ENCODE peak calls at places on chromosomes 16 and 17, in nine cellular contexts. One of them, this sample, is unnamed.

GRCh38 chr17:31266042-31266441 is 31.0 kb downstream of the OMG start:
- DNase-seq in stimulated activated CD8-positive, alpha-beta memory T cell treated with anti-CD3 and anti-CD28 coated beads, Interleukin-4, amount 100 ng/mL, for 24 hours: no peak
- DNase-seq in BE2C: no peak
- DNase-seq in progenitor cell of endocrine pancreas: no peak
- DNase-seq in iPS DF 6.9: no peak
- DNase-seq in stimulated activated naive B cell treated with anti-CD40 and anti-IgM and Interleukin-4, amounts not matched to agents 10 μg/mL and 1 μg/mL and 100 μg/mL, for 72 hours: no peak
- DNase-seq in amygdala: no peak
- DNase-seq in fibroblast of mammary gland: no peak
- DNase-seq in astrocyte of the cerebellum: no peak
- DNase-seq in this sample: no peak

GRCh38 chr17:17484451-17484899 is 7.7 kb downstream of the MED9 start:
- DNase-seq in stimulated activated CD8-positive, alpha-beta memory T cell treated with anti-CD3 and anti-CD28 coated beads, Interleukin-4, amount 100 ng/mL, for 24 hours: peak
- DNase-seq in amygdala: no peak
- DNase-seq in progenitor cell of endocrine pancreas: no peak
- DNase-seq in astrocyte of the cerebellum: no peak
- DNase-seq in iPS DF 6.9: no peak
- DNase-seq in BE2C: no peak
- DNase-seq in fibroblast of mammary gland: peak
- DNase-seq in stimulated activated naive B cell treated with anti-CD40 and anti-IgM and Interleukin-4, amounts not matched to agents 10 μg/mL and 1 μg/mL and 100 μg/mL, for 72 hours: no peak
- DNase-seq in this sample: no peak

GRCh38 chr16:495127-495748 is 32.3 kb upstream of the CAPN15 start:
- DNase-seq in stimulated activated CD8-positive, alpha-beta memory T cell treated with anti-CD3 and anti-CD28 coated beads, Interleukin-4, amount 100 ng/mL, for 24 hours: no peak
- DNase-seq in fibroblast of mammary gland: peak
- DNase-seq in BE2C: peak
- DNase-seq in iPS DF 6.9: peak
- DNase-seq in stimulated activated naive B cell treated with anti-CD40 and anti-IgM and Interleukin-4, amounts not matched to agents 10 μg/mL and 1 μg/mL and 100 μg/mL, for 72 hours: no peak
- DNase-seq in astrocyte of the cerebellum: no peak
- DNase-seq in amygdala: no peak
- DNase-seq in progenitor cell of endocrine pancreas: no peak
- DNase-seq in this sample: no peak

GRCh38 chr16:81600275-81600674 is 155.7 kb downstream of the CMIP start:
- DNase-seq in stimulated activated naive B cell treated with anti-CD40 and anti-IgM and Interleukin-4, amounts not matched to agents 10 μg/mL and 1 μg/mL and 100 μg/mL, for 72 hours: no peak
- DNase-seq in progenitor cell of endocrine pancreas: no peak
- DNase-seq in amygdala: no peak
- DNase-seq in iPS DF 6.9: no peak
- DNase-seq in BE2C: peak
- DNase-seq in fibroblast of mammary gland: peak
- DNase-seq in astrocyte of the cerebellum: no peak
- DNase-seq in stimulated activated CD8-positive, alpha-beta memory T cell treated with anti-CD3 and anti-CD28 coated beads, Interleukin-4, amount 100 ng/mL, for 24 hours: no peak
- DNase-seq in this sample: no peak

GRCh38 chr16:86257546-86257945 is 252.8 kb upstream of the FOXF1 start:
- DNase-seq in stimulated activated naive B cell treated with anti-CD40 and anti-IgM and Interleukin-4, amounts not matched to agents 10 μg/mL and 1 μg/mL and 100 μg/mL, for 72 hours: no peak
- DNase-seq in BE2C: no peak
- DNase-seq in stimulated activated CD8-positive, alpha-beta memory T cell treated with anti-CD3 and anti-CD28 coated beads, Interleukin-4, amount 100 ng/mL, for 24 hours: no peak
- DNase-seq in amygdala: no peak
- DNase-seq in astrocyte of the cerebellum: no peak
- DNase-seq in iPS DF 6.9: no peak
- DNase-seq in progenitor cell of endocrine pancreas: no peak
- DNase-seq in fibroblast of mammary gland: no peak
- DNase-seq in this sample: no peak

GRCh38 chr17:17693253-17693954 is 12.1 kb downstream of the RAI1 start:
- DNase-seq in amygdala: no peak
- DNase-seq in iPS DF 6.9: no peak
- DNase-seq in stimulated activated CD8-positive, alpha-beta memory T cell treated with anti-CD3 and anti-CD28 coated beads, Interleukin-4, amount 100 ng/mL, for 24 hours: no peak
- DNase-seq in progenitor cell of endocrine pancreas: no peak
- DNase-seq in BE2C: peak
- DNase-seq in astrocyte of the cerebellum: no peak
- DNase-seq in stimulated activated naive B cell treated with anti-CD40 and anti-IgM and Interleukin-4, amounts not matched to agents 10 μg/mL and 1 μg/mL and 100 μg/mL, for 72 hours: no peak
- DNase-seq in fibroblast of mammary gland: no peak
- DNase-seq in this sample: peak

GRCh38 chr16:7399296-7399695 is 66.7 kb downstream of the RBFOX1 start:
- DNase-seq in iPS DF 6.9: no peak
- DNase-seq in progenitor cell of endocrine pancreas: no peak
- DNase-seq in stimulated activated naive B cell treated with anti-CD40 and anti-IgM and Interleukin-4, amounts not matched to agents 10 μg/mL and 1 μg/mL and 100 μg/mL, for 72 hours: no peak
- DNase-seq in fibroblast of mammary gland: no peak
- DNase-seq in astrocyte of the cerebellum: no peak
- DNase-seq in amygdala: no peak
- DNase-seq in stimulated activated CD8-positive, alpha-beta memory T cell treated with anti-CD3 and anti-CD28 coated beads, Interleukin-4, amount 100 ng/mL, for 24 hours: no peak
- DNase-seq in BE2C: no peak
- DNase-seq in this sample: no peak

GRCh38 chr17:76419576-76420245 is 33.2 kb downstream of the UBE2O start:
- DNase-seq in stimulated activated naive B cell treated with anti-CD40 and anti-IgM and Interleukin-4, amounts not matched to agents 10 μg/mL and 1 μg/mL and 100 μg/mL, for 72 hours: no peak
- DNase-seq in BE2C: no peak
- DNase-seq in iPS DF 6.9: no peak
- DNase-seq in stimulated activated CD8-positive, alpha-beta memory T cell treated with anti-CD3 and anti-CD28 coated beads, Interleukin-4, amount 100 ng/mL, for 24 hours: no peak
- DNase-seq in astrocyte of the cerebellum: no peak
- DNase-seq in progenitor cell of endocrine pancreas: no peak
- DNase-seq in fibroblast of mammary gland: no peak
- DNase-seq in amygdala: no peak
- DNase-seq in this sample: no peak

GRCh38 chr17:12637015-12637414 is 28.7 kb upstream of the MYOCD start:
- DNase-seq in progenitor cell of endocrine pancreas: no peak
- DNase-seq in BE2C: no peak
- DNase-seq in amygdala: no peak
- DNase-seq in iPS DF 6.9: no peak
- DNase-seq in fibroblast of mammary gland: peak
- DNase-seq in stimulated activated CD8-positive, alpha-beta memory T cell treated with anti-CD3 and anti-CD28 coated beads, Interleukin-4, amount 100 ng/mL, for 24 hours: no peak
- DNase-seq in stimulated activated naive B cell treated with anti-CD40 and anti-IgM and Interleukin-4, amounts not matched to agents 10 μg/mL and 1 μg/mL and 100 μg/mL, for 72 hours: no peak
- DNase-seq in astrocyte of the cerebellum: peak
- DNase-seq in this sample: no peak

GRCh38 chr17:4998027-4998665 is 396 bp downstream of the KIF1C start:
- DNase-seq in iPS DF 6.9: no peak
- DNase-seq in fibroblast of mammary gland: no peak
- DNase-seq in BE2C: no peak
- DNase-seq in stimulated activated naive B cell treated with anti-CD40 and anti-IgM and Interleukin-4, amounts not matched to agents 10 μg/mL and 1 μg/mL and 100 μg/mL, for 72 hours: no peak
- DNase-seq in stimulated activated CD8-positive, alpha-beta memory T cell treated with anti-CD3 and anti-CD28 coated beads, Interleukin-4, amount 100 ng/mL, for 24 hours: no peak
- DNase-seq in progenitor cell of endocrine pancreas: peak
- DNase-seq in astrocyte of the cerebellum: no peak
- DNase-seq in amygdala: no peak
- DNase-seq in this sample: peak

GRCh38 chr17:9170336-9170735 is 149.0 kb downstream of the NTN1 start:
- DNase-seq in fibroblast of mammary gland: no peak
- DNase-seq in progenitor cell of endocrine pancreas: no peak
- DNase-seq in BE2C: no peak
- DNase-seq in stimulated activated naive B cell treated with anti-CD40 and anti-IgM and Interleukin-4, amounts not matched to agents 10 μg/mL and 1 μg/mL and 100 μg/mL, for 72 hours: no peak
- DNase-seq in astrocyte of the cerebellum: no peak
- DNase-seq in amygdala: no peak
- DNase-seq in iPS DF 6.9: no peak
- DNase-seq in stimulated activated CD8-positive, alpha-beta memory T cell treated with anti-CD3 and anti-CD28 coated beads, Interleukin-4, amount 100 ng/mL, for 24 hours: no peak
- DNase-seq in this sample: peak

GRCh38 chr16:65200374-65200773 is 78.5 kb upstream of the CDH11 start:
- DNase-seq in stimulated activated naive B cell treated with anti-CD40 and anti-IgM and Interleukin-4, amounts not matched to agents 10 μg/mL and 1 μg/mL and 100 μg/mL, for 72 hours: no peak
- DNase-seq in amygdala: no peak
- DNase-seq in progenitor cell of endocrine pancreas: no peak
- DNase-seq in stimulated activated CD8-positive, alpha-beta memory T cell treated with anti-CD3 and anti-CD28 coated beads, Interleukin-4, amount 100 ng/mL, for 24 hours: no peak
- DNase-seq in astrocyte of the cerebellum: no peak
- DNase-seq in fibroblast of mammary gland: no peak
- DNase-seq in iPS DF 6.9: no peak
- DNase-seq in BE2C: no peak
- DNase-seq in this sample: no peak

GRCh38 chr16:16780588-16780987 is 401.6 kb downstream of the NPIPA7 start:
- DNase-seq in BE2C: no peak
- DNase-seq in astrocyte of the cerebellum: no peak
- DNase-seq in iPS DF 6.9: no peak
- DNase-seq in progenitor cell of endocrine pancreas: no peak
- DNase-seq in fibroblast of mammary gland: no peak
- DNase-seq in stimulated activated CD8-positive, alpha-beta memory T cell treated with anti-CD3 and anti-CD28 coated beads, Interleukin-4, amount 100 ng/mL, for 24 hours: no peak
- DNase-seq in stimulated activated naive B cell treated with anti-CD40 and anti-IgM and Interleukin-4, amounts not matched to agents 10 μg/mL and 1 μg/mL and 100 μg/mL, for 72 hours: no peak
- DNase-seq in amygdala: no peak
- DNase-seq in this sample: no peak

GRCh38 chr17:82959990-82960418 is 119.4 kb upstream of the METRNL start:
- DNase-seq in astrocyte of the cerebellum: no peak
- DNase-seq in stimulated activated naive B cell treated with anti-CD40 and anti-IgM and Interleukin-4, amounts not matched to agents 10 μg/mL and 1 μg/mL and 100 μg/mL, for 72 hours: no peak
- DNase-seq in progenitor cell of endocrine pancreas: no peak
- DNase-seq in stimulated activated CD8-positive, alpha-beta memory T cell treated with anti-CD3 and anti-CD28 coated beads, Interleukin-4, amount 100 ng/mL, for 24 hours: no peak
- DNase-seq in iPS DF 6.9: no peak
- DNase-seq in fibroblast of mammary gland: no peak
- DNase-seq in amygdala: no peak
- DNase-seq in BE2C: no peak
- DNase-seq in this sample: no peak

GRCh38 chr16:72311426-72311825 is 139.5 kb upstream of the PMFBP1 start:
- DNase-seq in fibroblast of mammary gland: no peak
- DNase-seq in astrocyte of the cerebellum: no peak
- DNase-seq in stimulated activated CD8-positive, alpha-beta memory T cell treated with anti-CD3 and anti-CD28 coated beads, Interleukin-4, amount 100 ng/mL, for 24 hours: no peak
- DNase-seq in amygdala: no peak
- DNase-seq in BE2C: no peak
- DNase-seq in progenitor cell of endocrine pancreas: no peak
- DNase-seq in iPS DF 6.9: no peak
- DNase-seq in stimulated activated naive B cell treated with anti-CD40 and anti-IgM and Interleukin-4, amounts not matched to agents 10 μg/mL and 1 μg/mL and 100 μg/mL, for 72 hours: no peak
- DNase-seq in this sample: no peak

GRCh38 chr16:58426095-58426494 is 33.8 kb downstream of the GINS3 start:
- DNase-seq in progenitor cell of endocrine pancreas: no peak
- DNase-seq in stimulated activated CD8-positive, alpha-beta memory T cell treated with anti-CD3 and anti-CD28 coated beads, Interleukin-4, amount 100 ng/mL, for 24 hours: peak
- DNase-seq in fibroblast of mammary gland: no peak
- DNase-seq in iPS DF 6.9: no peak
- DNase-seq in amygdala: no peak
- DNase-seq in astrocyte of the cerebellum: no peak
- DNase-seq in BE2C: no peak
- DNase-seq in stimulated activated naive B cell treated with anti-CD40 and anti-IgM and Interleukin-4, amounts not matched to agents 10 μg/mL and 1 μg/mL and 100 μg/mL, for 72 hours: peak
- DNase-seq in this sample: no peak

GRCh38 chr16:75632857-75633256 is 9.8 kb upstream of the ADAT1 start:
- DNase-seq in progenitor cell of endocrine pancreas: no peak
- DNase-seq in iPS DF 6.9: no peak
- DNase-seq in fibroblast of mammary gland: no peak
- DNase-seq in BE2C: no peak
- DNase-seq in amygdala: no peak
- DNase-seq in stimulated activated naive B cell treated with anti-CD40 and anti-IgM and Interleukin-4, amounts not matched to agents 10 μg/mL and 1 μg/mL and 100 μg/mL, for 72 hours: no peak
- DNase-seq in stimulated activated CD8-positive, alpha-beta memory T cell treated with anti-CD3 and anti-CD28 coated beads, Interleukin-4, amount 100 ng/mL, for 24 hours: no peak
- DNase-seq in astrocyte of the cerebellum: no peak
- DNase-seq in this sample: no peak

GRCh38 chr17:8965394-8966168 is at the start of gene PIK3R5:
- DNase-seq in stimulated activated naive B cell treated with anti-CD40 and anti-IgM and Interleukin-4, amounts not matched to agents 10 μg/mL and 1 μg/mL and 100 μg/mL, for 72 hours: peak
- DNase-seq in amygdala: no peak
- DNase-seq in BE2C: no peak
- DNase-seq in iPS DF 6.9: peak
- DNase-seq in fibroblast of mammary gland: no peak
- DNase-seq in stimulated activated CD8-positive, alpha-beta memory T cell treated with anti-CD3 and anti-CD28 coated beads, Interleukin-4, amount 100 ng/mL, for 24 hours: peak
- DNase-seq in astrocyte of the cerebellum: no peak
- DNase-seq in progenitor cell of endocrine pancreas: peak
- DNase-seq in this sample: no peak

GRCh38 chr16:51756447-51757123 is 605.5 kb upstream of the SALL1 start:
- DNase-seq in fibroblast of mammary gland: no peak
- DNase-seq in stimulated activated CD8-positive, alpha-beta memory T cell treated with anti-CD3 and anti-CD28 coated beads, Interleukin-4, amount 100 ng/mL, for 24 hours: no peak
- DNase-seq in progenitor cell of endocrine pancreas: no peak
- DNase-seq in amygdala: no peak
- DNase-seq in BE2C: no peak
- DNase-seq in astrocyte of the cerebellum: no peak
- DNase-seq in stimulated activated naive B cell treated with anti-CD40 and anti-IgM and Interleukin-4, amounts not matched to agents 10 μg/mL and 1 μg/mL and 100 μg/mL, for 72 hours: no peak
- DNase-seq in iPS DF 6.9: no peak
- DNase-seq in this sample: no peak

GRCh38 chr17:2814499-2815341 is 18.5 kb downstream of the RAP1GAP2 start:
- DNase-seq in iPS DF 6.9: no peak
- DNase-seq in stimulated activated naive B cell treated with anti-CD40 and anti-IgM and Interleukin-4, amounts not matched to agents 10 μg/mL and 1 μg/mL and 100 μg/mL, for 72 hours: peak
- DNase-seq in BE2C: no peak
- DNase-seq in fibroblast of mammary gland: no peak
- DNase-seq in astrocyte of the cerebellum: no peak
- DNase-seq in amygdala: no peak
- DNase-seq in progenitor cell of endocrine pancreas: no peak
- DNase-seq in stimulated activated CD8-positive, alpha-beta memory T cell treated with anti-CD3 and anti-CD28 coated beads, Interleukin-4, amount 100 ng/mL, for 24 hours: peak
- DNase-seq in this sample: no peak

GRCh38 chr17:828761-829160 is 46.6 kb downstream of the MRM3 start:
- DNase-seq in BE2C: no peak
- DNase-seq in amygdala: no peak
- DNase-seq in stimulated activated CD8-positive, alpha-beta memory T cell treated with anti-CD3 and anti-CD28 coated beads, Interleukin-4, amount 100 ng/mL, for 24 hours: no peak
- DNase-seq in astrocyte of the cerebellum: peak
- DNase-seq in progenitor cell of endocrine pancreas: no peak
- DNase-seq in iPS DF 6.9: no peak
- DNase-seq in fibroblast of mammary gland: peak
- DNase-seq in stimulated activated naive B cell treated with anti-CD40 and anti-IgM and Interleukin-4, amounts not matched to agents 10 μg/mL and 1 μg/mL and 100 μg/mL, for 72 hours: no peak
- DNase-seq in this sample: no peak

GRCh38 chr16:66523861-66524354 is 26.0 kb downstream of the TK2 start:
- DNase-seq in iPS DF 6.9: no peak
- DNase-seq in amygdala: no peak
- DNase-seq in progenitor cell of endocrine pancreas: no peak
- DNase-seq in astrocyte of the cerebellum: no peak
- DNase-seq in stimulated activated naive B cell treated with anti-CD40 and anti-IgM and Interleukin-4, amounts not matched to agents 10 μg/mL and 1 μg/mL and 100 μg/mL, for 72 hours: no peak
- DNase-seq in stimulated activated CD8-positive, alpha-beta memory T cell treated with anti-CD3 and anti-CD28 coated beads, Interleukin-4, amount 100 ng/mL, for 24 hours: no peak
- DNase-seq in fibroblast of mammary gland: no peak
- DNase-seq in BE2C: no peak
- DNase-seq in this sample: no peak

GRCh38 chr16:15035163-15035729 is 20.6 kb downstream of the NTAN1 start:
- DNase-seq in progenitor cell of endocrine pancreas: no peak
- DNase-seq in stimulated activated naive B cell treated with anti-CD40 and anti-IgM and Interleukin-4, amounts not matched to agents 10 μg/mL and 1 μg/mL and 100 μg/mL, for 72 hours: no peak
- DNase-seq in iPS DF 6.9: no peak
- DNase-seq in amygdala: no peak
- DNase-seq in fibroblast of mammary gland: no peak
- DNase-seq in stimulated activated CD8-positive, alpha-beta memory T cell treated with anti-CD3 and anti-CD28 coated beads, Interleukin-4, amount 100 ng/mL, for 24 hours: no peak
- DNase-seq in BE2C: no peak
- DNase-seq in astrocyte of the cerebellum: no peak
- DNase-seq in this sample: peak

GRCh38 chr16:74841469-74841868 is 66.8 kb upstream of the FA2H start:
- DNase-seq in stimulated activated naive B cell treated with anti-CD40 and anti-IgM and Interleukin-4, amounts not matched to agents 10 μg/mL and 1 μg/mL and 100 μg/mL, for 72 hours: no peak
- DNase-seq in progenitor cell of endocrine pancreas: no peak
- DNase-seq in iPS DF 6.9: no peak
- DNase-seq in stimulated activated CD8-positive, alpha-beta memory T cell treated with anti-CD3 and anti-CD28 coated beads, Interleukin-4, amount 100 ng/mL, for 24 hours: no peak
- DNase-seq in amygdala: no peak
- DNase-seq in astrocyte of the cerebellum: no peak
- DNase-seq in fibroblast of mammary gland: no peak
- DNase-seq in BE2C: no peak
- DNase-seq in this sample: no peak

GRCh38 chr17:15999974-16000827 is 577 bp downstream of the TTC19 start:
- DNase-seq in BE2C: peak
- DNase-seq in stimulated activated naive B cell treated with anti-CD40 and anti-IgM and Interleukin-4, amounts not matched to agents 10 μg/mL and 1 μg/mL and 100 μg/mL, for 72 hours: no peak
- DNase-seq in fibroblast of mammary gland: peak
- DNase-seq in iPS DF 6.9: no peak
- DNase-seq in astrocyte of the cerebellum: no peak
- DNase-seq in stimulated activated CD8-positive, alpha-beta memory T cell treated with anti-CD3 and anti-CD28 coated beads, Interleukin-4, amount 100 ng/mL, for 24 hours: no peak
- DNase-seq in progenitor cell of endocrine pancreas: no peak
- DNase-seq in amygdala: no peak
- DNase-seq in this sample: no peak

GRCh38 chr16:68300736-68301459 is 9.8 kb downstream of the SLC7A6OS start:
- DNase-seq in amygdala: no peak
- DNase-seq in stimulated activated CD8-positive, alpha-beta memory T cell treated with anti-CD3 and anti-CD28 coated beads, Interleukin-4, amount 100 ng/mL, for 24 hours: no peak
- DNase-seq in progenitor cell of endocrine pancreas: no peak
- DNase-seq in iPS DF 6.9: no peak
- DNase-seq in stimulated activated naive B cell treated with anti-CD40 and anti-IgM and Interleukin-4, amounts not matched to agents 10 μg/mL and 1 μg/mL and 100 μg/mL, for 72 hours: no peak
- DNase-seq in astrocyte of the cerebellum: no peak
- DNase-seq in fibroblast of mammary gland: no peak
- DNase-seq in BE2C: no peak
- DNase-seq in this sample: no peak

GRCh38 chr16:85528528-85529387 is 84.4 kb upstream of the GSE1 start:
- DNase-seq in stimulated activated naive B cell treated with anti-CD40 and anti-IgM and Interleukin-4, amounts not matched to agents 10 μg/mL and 1 μg/mL and 100 μg/mL, for 72 hours: no peak
- DNase-seq in fibroblast of mammary gland: no peak
- DNase-seq in stimulated activated CD8-positive, alpha-beta memory T cell treated with anti-CD3 and anti-CD28 coated beads, Interleukin-4, amount 100 ng/mL, for 24 hours: no peak
- DNase-seq in amygdala: no peak
- DNase-seq in progenitor cell of endocrine pancreas: no peak
- DNase-seq in iPS DF 6.9: no peak
- DNase-seq in BE2C: peak
- DNase-seq in astrocyte of the cerebellum: no peak
- DNase-seq in this sample: no peak

GRCh38 chr16:85819245-85819644 is 19.8 kb downstream of the COX4I1 start:
- DNase-seq in progenitor cell of endocrine pancreas: peak
- DNase-seq in stimulated activated naive B cell treated with anti-CD40 and anti-IgM and Interleukin-4, amounts not matched to agents 10 μg/mL and 1 μg/mL and 100 μg/mL, for 72 hours: peak
- DNase-seq in iPS DF 6.9: peak
- DNase-seq in astrocyte of the cerebellum: peak
- DNase-seq in BE2C: peak
- DNase-seq in amygdala: no peak
- DNase-seq in fibroblast of mammary gland: peak
- DNase-seq in stimulated activated CD8-positive, alpha-beta memory T cell treated with anti-CD3 and anti-CD28 coated beads, Interleukin-4, amount 100 ng/mL, for 24 hours: peak
- DNase-seq in this sample: peak

GRCh38 chr16:47143329-47143676 is 442 bp downstream of the NETO2 start:
- DNase-seq in BE2C: peak
- DNase-seq in astrocyte of the cerebellum: peak
- DNase-seq in fibroblast of mammary gland: peak
- DNase-seq in stimulated activated naive B cell treated with anti-CD40 and anti-IgM and Interleukin-4, amounts not matched to agents 10 μg/mL and 1 μg/mL and 100 μg/mL, for 72 hours: peak
- DNase-seq in amygdala: no peak
- DNase-seq in iPS DF 6.9: no peak
- DNase-seq in progenitor cell of endocrine pancreas: peak
- DNase-seq in stimulated activated CD8-positive, alpha-beta memory T cell treated with anti-CD3 and anti-CD28 coated beads, Interleukin-4, amount 100 ng/mL, for 24 hours: peak
- DNase-seq in this sample: no peak

GRCh38 chr17:51585514-51586104 is 325.3 kb downstream of the UTP18 start:
- DNase-seq in iPS DF 6.9: peak
- DNase-seq in BE2C: peak
- DNase-seq in stimulated activated naive B cell treated with anti-CD40 and anti-IgM and Interleukin-4, amounts not matched to agents 10 μg/mL and 1 μg/mL and 100 μg/mL, for 72 hours: no peak
- DNase-seq in progenitor cell of endocrine pancreas: peak
- DNase-seq in fibroblast of mammary gland: no peak
- DNase-seq in stimulated activated CD8-positive, alpha-beta memory T cell treated with anti-CD3 and anti-CD28 coated beads, Interleukin-4, amount 100 ng/mL, for 24 hours: no peak
- DNase-seq in astrocyte of the cerebellum: no peak
- DNase-seq in amygdala: no peak
- DNase-seq in this sample: no peak

GRCh38 chr17:69872675-69873262 is 202.3 kb upstream of the KCNJ16 start:
- DNase-seq in astrocyte of the cerebellum: no peak
- DNase-seq in iPS DF 6.9: no peak
- DNase-seq in progenitor cell of endocrine pancreas: no peak
- DNase-seq in stimulated activated CD8-positive, alpha-beta memory T cell treated with anti-CD3 and anti-CD28 coated beads, Interleukin-4, amount 100 ng/mL, for 24 hours: no peak
- DNase-seq in BE2C: no peak
- DNase-seq in fibroblast of mammary gland: no peak
- DNase-seq in stimulated activated naive B cell treated with anti-CD40 and anti-IgM and Interleukin-4, amounts not matched to agents 10 μg/mL and 1 μg/mL and 100 μg/mL, for 72 hours: no peak
- DNase-seq in amygdala: no peak
- DNase-seq in this sample: no peak

This sample was measured in left lobe of liver.